ENCODE peak calls at places on chromosomes 16 and 17, in seven cellular contexts. H, I, A, S, V, W and F are unnamed samples.

GRCh38 chr17:8803531-8804416 is 4.6 kb upstream of the MFSD6L start:
- DNase-seq in W (no peak), S (no peak), I (peak), V (no peak), A (no peak), H (no peak), F (no peak)

GRCh38 chr16:53678756-53679334 is 24.8 kb downstream of the RPGRIP1L start:
- DNase-seq in H (no peak), A (no peak), W (no peak), V (no peak), S (no peak), I (no peak), F (no peak)

GRCh38 chr16:29961127-29961478 is 776 bp upstream of the TMEM219 start:
- DNase-seq in A (no peak), H (no peak), S (no peak), I (no peak), W (no peak), V (no peak), F (no peak)

GRCh38 chr16:10744370-10745030 is 858 bp downstream of the NUBP1 start:
- DNase-seq in A (no peak), I (no peak), S (no peak), V (no peak), H (no peak), W (no peak), F (no peak)

GRCh38 chr16:73369841-73370240 is 321.9 kb upstream of the ZFHX3 start:
- DNase-seq in A (no peak), V (no peak), W (no peak), S (no peak), I (no peak), H (no peak), F (no peak)

GRCh38 chr16:679808-680624 is at the start of gene STUB1:
- DNase-seq in I (peak), S (no peak), V (peak), H (peak), A (peak), W (peak), F (peak)

GRCh38 chr17:55334285-55334684 is 69.5 kb downstream of the HLF start:
- DNase-seq in S (peak), A (no peak), I (peak), V (no peak), W (peak), H (no peak), F (no peak)

GRCh38 chr17:27428781-27429505 is 27.3 kb upstream of the KSR1 start:
- DNase-seq in W (no peak), H (no peak), S (no peak), V (no peak), A (no peak), I (no peak), F (no peak)

GRCh38 chr16:50945136-50945535 is 203.2 kb downstream of the CYLD start:
- DNase-seq in V (no peak), I (no peak), W (no peak), H (no peak), S (no peak), A (no peak), F (no peak)

GRCh38 chr16:4663756-4664465 is 29.5 kb upstream of the NUDT16L1 start:
- DNase-seq in H (no peak), W (no peak), S (no peak), I (no peak), A (peak), V (peak), F (no peak)

GRCh38 chr17:27477050-27477647 is 20.9 kb downstream of the KSR1 start:
- DNase-seq in V (no peak), A (no peak), W (no peak), I (no peak), S (no peak), H (no peak), F (no peak)

GRCh38 chr16:14011006-14011405 is 60.1 kb upstream of the MRTFB start:
- DNase-seq in H (no peak), V (no peak), W (no peak), A (no peak), S (no peak), I (no peak), F (no peak)

GRCh38 chr16:30355954-30356308 is 823 bp upstream of the CD2BP2 start:
- DNase-seq in A (no peak), W (no peak), H (no peak), V (no peak), S (no peak), I (no peak), F (no peak)

GRCh38 chr16:23434380-23434779 is 18.6 kb downstream of the COG7 start:
- DNase-seq in I (peak), S (peak), A (no peak), H (peak), W (peak), V (no peak), F (peak)

GRCh38 chr16:56193951-56194726 is 2.9 kb downstream of the GNAO1 start:
- DNase-seq in A (peak), W (peak), V (peak), S (no peak), H (no peak), I (peak), F (peak)

GRCh38 chr17:64028874-64029464 is 8.5 kb upstream of the ICAM2 start:
- DNase-seq in W (peak), S (no peak), V (no peak), I (peak), H (peak), A (peak), F (peak)

GRCh38 chr17:45307290-45308015 is 9.4 kb downstream of the MAP3K14 start:
- DNase-seq in S (no peak), A (no peak), H (peak), W (peak), I (peak), V (no peak), F (peak)

GRCh38 chr17:43367588-43368242 is 31.1 kb upstream of the ARL4D start:
- DNase-seq in S (peak), H (peak), V (no peak), I (peak), W (peak), A (no peak), F (peak)

GRCh38 chr16:29012913-29013641 is 28.2 kb downstream of the LAT start:
- DNase-seq in A (no peak), W (no peak), S (no peak), H (no peak), I (no peak), V (no peak), F (peak)

GRCh38 chr16:71954699-71955195 is 45.5 kb downstream of the PKD1L3 start:
- DNase-seq in A (no peak), V (no peak), H (no peak), I (no peak), W (no peak), S (no peak), F (no peak)

GRCh38 chr17:77529328-77529650 is 388.5 kb downstream of the SEC14L1 start:
- DNase-seq in S (no peak), V (no peak), A (no peak), H (no peak), I (no peak), W (no peak), F (no peak)

GRCh38 chr17:59897090-59897489 is 4.2 kb downstream of the RPS6KB1 start:
- DNase-seq in I (no peak), A (no peak), S (no peak), V (no peak), W (peak), H (no peak), F (no peak)

GRCh38 chr17:50177983-50178834 is 12.4 kb downstream of the SGCA start:
- DNase-seq in V (peak), W (peak), I (peak), H (peak), A (peak), S (peak), F (peak)

DNA sequence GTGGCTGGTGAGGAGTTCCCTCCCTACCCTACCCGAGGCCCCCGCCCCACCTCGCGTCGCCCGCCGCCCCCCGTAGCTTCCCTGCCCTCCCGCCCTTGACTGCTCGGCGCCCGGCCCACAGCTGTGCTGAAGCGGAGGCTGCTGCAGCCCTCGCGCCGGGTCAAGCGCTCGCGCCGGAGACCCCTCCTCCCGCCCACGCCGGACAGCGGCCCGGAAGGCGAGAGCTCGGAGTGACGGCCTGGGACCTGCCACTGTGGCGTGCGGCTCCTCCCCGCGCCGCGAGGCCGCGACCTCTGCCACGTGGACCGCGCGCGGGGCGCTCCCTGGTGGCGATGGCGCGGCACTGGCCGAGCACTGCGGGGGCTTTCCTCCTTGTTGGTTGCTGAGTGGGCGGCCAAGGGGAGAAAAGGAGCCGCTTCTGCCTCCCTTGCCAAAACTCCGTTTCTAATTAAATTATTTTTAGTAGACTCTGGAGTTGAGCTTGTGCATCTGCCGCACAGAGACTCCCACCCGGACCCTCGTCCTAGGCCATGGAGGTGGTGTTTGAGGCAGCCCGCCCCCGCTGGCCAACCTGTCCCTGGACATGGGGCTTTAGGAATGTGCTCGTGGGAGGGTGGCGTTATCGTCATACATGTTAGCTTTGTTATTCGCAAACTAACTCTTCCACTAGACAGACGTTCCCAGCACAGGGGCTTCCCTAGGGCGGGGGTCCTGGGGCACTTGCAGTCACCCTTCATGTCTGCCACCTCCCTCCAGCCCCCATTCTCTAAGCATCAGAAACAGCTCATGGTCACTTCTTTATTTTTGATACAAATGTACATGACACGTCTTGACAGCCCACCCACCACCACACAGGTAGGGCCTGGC is 4.4 kb downstream of the TP53I13 start:
- DNase-seq in A (peak), S (no peak), I (no peak), W (peak), H (no peak), V (peak), F (no peak)
- H3K4me3 ChIP-seq in A (peak), S (no peak), I (no peak), W (no peak), H (peak), V (no peak), F (no peak)

GRCh38 chr17:41521574-41522261 is 3.0 kb upstream of the KRT15 start:
- DNase-seq in H (peak), V (peak), S (no peak), W (peak), I (peak), A (peak), F (peak)
- TF ChIP-seq CTCF in H (no peak), V (no peak), S (no peak), W (peak), I (no peak), A (no peak), F (no peak)

GRCh38 chr17:1228752-1229353 is 41.4 kb upstream of the BHLHA9 start:
- DNase-seq in S (no peak), I (no peak), V (no peak), W (no peak), H (no peak), A (peak), F (no peak)
- H3K4me3 ChIP-seq in S (no peak), I (peak), V (peak), W (no peak), H (no peak), A (peak), F (no peak)

DNA sequence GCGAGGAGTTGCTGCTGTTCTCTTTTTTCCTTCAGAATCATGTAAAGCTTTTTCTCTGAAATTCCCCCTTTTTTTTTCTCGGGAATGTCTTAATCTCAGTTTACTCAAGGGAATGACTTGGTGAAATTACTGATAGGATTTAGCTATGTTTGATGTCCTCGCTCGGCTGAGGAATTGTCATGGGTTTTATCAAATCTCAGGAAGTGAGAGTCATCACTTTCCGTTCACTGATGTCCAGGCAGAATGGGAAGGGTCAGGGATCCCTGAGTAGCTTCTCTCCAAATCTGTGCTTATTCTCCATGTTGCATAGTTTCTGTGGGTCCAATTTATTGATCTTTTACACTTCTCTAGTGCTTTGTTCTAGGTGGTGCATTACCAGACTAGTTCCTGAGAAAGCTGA is 6.3 kb downstream of the IGSF6 start:
- DNase-seq in V (no peak), S (no peak), I (no peak), W (peak), A (no peak), H (no peak), F (no peak)
- TF ChIP-seq CTCF in V (no peak), S (no peak), I (no peak), W (no peak), A (no peak), H (no peak), F (no peak)